ENCODE peak calls at places on chromosome 19, in six cellular contexts. F is H1, O is mesenchymal stem cell, T is IMR-90, J is H9, V is mesendoderm. C is an unnamed sample. For H3K79me1, the result is how much of the 10 kb centered on the place peaks cover.

GRCh38 chr19:15265849-15266248 is 33.6 kb upstream of the EPHX3 start:
- DNase-seq in F (no peak), J (no peak), O (no peak), T (peak), V (no peak), C (no peak)

GRCh38 chr19:45638930-45639729 is at the start of gene EML2:
- DNase-seq in V (peak), F (peak), T (no peak), O (peak), J (peak), C (peak)

GRCh38 chr19:30684613-30685012 is 312.4 kb downstream of the ZNF536 start:
- DNase-seq in V (no peak), O (no peak), T (no peak), J (no peak), F (no peak), C (no peak)

GRCh38 chr19:54430306-54431254 is 15.3 kb downstream of the TTYH1 start:
- DNase-seq in F (peak), V (peak), T (no peak), O (peak), J (peak), C (no peak)

GRCh38 chr19:50909240-50910070 is 1.7 kb downstream of the KLK4 start:
- DNase-seq in O (no peak), F (peak), V (peak), J (peak), T (no peak), C (peak)

GRCh38 chr19:21468791-21469190 is 36.6 kb upstream of the ZNF429 start:
- DNase-seq in V (peak), O (no peak), T (no peak), F (no peak), J (peak), C (no peak)

GRCh38 chr19:2945575-2946184 is 909 bp upstream of the ZNF77 start:
- DNase-seq in T (no peak), O (no peak), V (no peak), J (no peak), F (no peak), C (no peak)

GRCh38 chr19:12783226-12783848 is 7.9 kb upstream of the JUNB start:
- DNase-seq in J (no peak), V (no peak), O (peak), T (no peak), F (no peak), C (no peak)

GRCh38 chr19:55340144-55340783 is 588 bp downstream of the KMT5C start:
- DNase-seq in J (peak), F (no peak), V (peak), T (no peak), O (no peak), C (no peak)

GRCh38 chr19:54136086-54136863 is 1.3 kb upstream of the CNOT3 start:
- DNase-seq in V (peak), F (no peak), T (peak), O (no peak), J (no peak), C (no peak)

GRCh38 chr19:54434112-54434861 is 14.7 kb upstream of the LENG8 start:
- DNase-seq in T (no peak), V (no peak), O (no peak), F (no peak), J (no peak), C (no peak)

GRCh38 chr19:3316659-3317207 is 49.6 kb upstream of the NFIC start:
- DNase-seq in J (no peak), T (no peak), F (no peak), O (no peak), V (no peak), C (no peak)

GRCh38 chr19:38293281-38293680 is 10.8 kb upstream of the C19orf33 start:
- DNase-seq in O (no peak), F (no peak), V (no peak), J (no peak), T (no peak), C (no peak)

GRCh38 chr19:2960120-2960519 is 15.3 kb upstream of the ZNF77 start:
- DNase-seq in F (no peak), T (no peak), J (no peak), O (no peak), V (no peak), C (no peak)

GRCh38 chr19:41795031-41795461 is 1.3 kb upstream of the CEACAM3 start:
- DNase-seq in O (peak), T (peak), F (peak), J (peak), V (peak), C (peak)

GRCh38 chr19:2186071-2186846 is 22.5 kb downstream of the DOT1L start:
- DNase-seq in T (peak), F (no peak), V (peak), J (no peak), O (peak), C (no peak)

GRCh38 chr19:1644070-1644469 is 8.3 kb downstream of the TCF3 start:
- DNase-seq in J (no peak), F (no peak), O (no peak), V (no peak), T (no peak), C (no peak)

GRCh38 chr19:40811478-40812341 is 12.7 kb downstream of the EGLN2 start:
- DNase-seq in V (no peak), F (no peak), T (no peak), O (peak), J (peak), C (peak)

GRCh38 chr19:50384685-50385535 is 763 bp downstream of the POLD1 start:
- DNase-seq in O (peak), V (peak), T (peak), J (no peak), F (no peak), C (peak)

GRCh38 chr19:15101479-15102082 is 5.6 kb upstream of the SYDE1 start:
- DNase-seq in O (peak), J (peak), F (peak), T (peak), V (peak), C (no peak)

GRCh38 chr19:3094638-3095374 is 644 bp downstream of the GNA11 start:
- DNase-seq in O (peak), V (no peak), T (peak), J (no peak), F (no peak), C (no peak)

GRCh38 chr19:56958428-56958827 is 117.9 kb upstream of the PEG3 start:
- DNase-seq in F (no peak), V (peak), O (no peak), J (no peak), T (no peak), C (no peak)

GRCh38 chr19:1248454-1249297 is at the start of gene MIDN:
- DNase-seq in T (peak), V (peak), J (peak), F (peak), O (peak), C (no peak)

GRCh38 chr19:33727331-33728028 is 69.2 kb upstream of the KCTD15 start:
- DNase-seq in O (no peak), V (no peak), F (no peak), T (no peak), J (no peak), C (no peak)

GRCh38 chr19:13588953-13589833 is 82.9 kb upstream of the CACNA1A start:
- DNase-seq in V (peak), F (peak), J (peak), T (peak), O (peak), C (peak)

GRCh38 chr19:52094526-52094925 is 1.0 kb downstream of the ZNF841 start:
- DNase-seq in T (no peak), J (no peak), F (no peak), V (no peak), O (peak), C (no peak)

GRCh38 chr19:53553865-53554791 is 16.2 kb downstream of the ZNF331 start:
- DNase-seq in O (no peak), F (peak), V (no peak), T (peak), J (no peak), C (no peak)

GRCh38 chr19:53659292-53659691 is 27.5 kb downstream of the DPRX start:
- DNase-seq in V (peak), T (no peak), O (no peak), J (peak), F (peak), C (no peak)

GRCh38 chr19:33093420-33094210 is 12.6 kb downstream of the GPATCH1 start:
- DNase-seq in T (no peak), F (no peak), J (no peak), V (no peak), O (no peak), C (no peak)

GRCh38 chr19:41350735-41351338 is 2.9 kb downstream of the TGFB1 start:
- DNase-seq in J (peak), F (no peak), V (no peak), O (peak), T (peak), C (no peak)

GRCh38 chr19:58277197-58277596 is 1.6 kb upstream of the ZNF8 start:
- DNase-seq in V (no peak), J (no peak), O (no peak), T (no peak), F (no peak), C (no peak)

DNA sequence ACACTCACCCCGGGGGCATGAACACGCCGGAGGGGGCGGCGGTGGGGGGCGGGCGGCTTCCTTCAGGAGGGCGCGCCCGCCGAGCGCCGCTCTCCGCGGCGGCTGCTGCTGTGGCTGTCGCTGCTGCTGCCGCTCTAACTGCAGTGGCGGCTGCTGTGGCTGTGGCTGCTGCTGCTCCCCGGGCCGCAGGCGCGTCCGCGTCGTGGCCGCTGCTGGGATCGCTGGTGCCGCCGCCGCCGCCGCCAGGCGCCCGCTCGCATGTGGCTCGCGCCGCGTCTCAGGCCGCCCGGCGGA is at the start of gene BBC3:
- DNase-seq in V (no peak), F (no peak), O (no peak), J (no peak), T (no peak), C (no peak)
- H3K79me1 ChIP-seq in V (under half), F (under half), O (under half), J (under half), T (under half), C (under half)

DNA sequence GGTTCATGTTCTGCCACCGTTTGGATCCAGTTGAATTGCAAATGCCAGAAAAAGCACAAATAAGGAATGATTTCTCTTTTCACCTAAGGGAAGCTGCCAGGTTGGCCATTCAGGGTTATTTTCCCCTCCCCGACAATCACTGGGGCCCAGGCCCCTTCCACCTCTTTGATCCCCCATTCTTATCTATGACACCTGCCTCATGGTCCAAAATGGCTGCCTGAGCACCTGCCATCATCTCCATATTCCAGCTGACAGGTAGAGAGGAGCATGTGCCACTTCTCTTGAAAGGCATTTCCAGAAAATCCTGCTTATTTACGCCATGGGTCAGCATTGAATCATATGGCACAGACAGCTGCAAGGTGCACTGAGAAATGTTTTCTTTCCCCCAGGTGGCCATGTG is 15.7 kb downstream of the PTPRS start:
- DNase-seq in T (no peak), O (no peak), F (no peak), V (no peak), J (no peak), C (no peak)
- H2BK15ac ChIP-seq in T (no peak), O (no peak), F (no peak), V (no peak), J (no peak), C (no peak)

DNA sequence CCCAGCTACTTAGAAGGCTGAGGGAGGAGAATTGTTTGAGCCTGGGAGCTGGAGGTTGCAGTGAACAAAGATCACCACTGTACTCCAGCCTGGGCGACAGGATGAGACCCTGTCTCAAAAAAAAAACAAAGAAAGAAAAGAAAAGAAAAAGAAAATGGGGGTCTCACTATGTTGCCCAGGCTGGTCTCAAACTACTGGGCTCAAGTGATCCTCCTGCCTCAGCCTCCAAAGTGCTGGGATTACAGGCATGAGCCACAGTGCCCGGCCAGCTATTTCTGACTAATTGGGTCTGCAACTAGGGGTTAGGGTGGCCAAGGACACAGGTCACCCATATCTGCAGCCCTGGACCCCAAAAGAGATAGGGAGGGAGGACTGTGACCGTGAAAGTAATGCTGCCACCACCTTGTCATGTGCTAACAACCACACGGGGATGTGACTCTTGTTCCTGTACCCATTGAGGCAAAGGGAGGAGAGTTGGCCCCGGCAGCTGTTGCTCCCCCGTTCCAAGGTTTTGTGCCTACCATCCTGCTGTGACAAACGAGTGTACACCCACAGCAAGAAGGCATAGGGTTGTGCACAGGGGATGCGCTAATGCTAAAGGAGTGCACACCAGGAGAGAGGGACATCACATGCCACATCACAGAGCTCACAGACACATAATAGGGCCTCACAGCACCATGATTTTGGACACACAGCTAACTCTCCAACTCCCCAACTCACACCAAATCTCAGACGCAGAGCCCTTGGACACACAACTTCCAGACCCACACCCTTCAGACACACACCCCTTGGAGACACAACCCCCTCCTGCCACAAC is 619 bp downstream of the MEF2B start:
- DNase-seq in J (no peak), T (no peak), F (no peak), O (no peak), V (no peak), C (no peak)
- H3K9ac ChIP-seq in J (no peak), T (no peak), F (no peak), O (no peak), V (no peak), C (peak)

DNA sequence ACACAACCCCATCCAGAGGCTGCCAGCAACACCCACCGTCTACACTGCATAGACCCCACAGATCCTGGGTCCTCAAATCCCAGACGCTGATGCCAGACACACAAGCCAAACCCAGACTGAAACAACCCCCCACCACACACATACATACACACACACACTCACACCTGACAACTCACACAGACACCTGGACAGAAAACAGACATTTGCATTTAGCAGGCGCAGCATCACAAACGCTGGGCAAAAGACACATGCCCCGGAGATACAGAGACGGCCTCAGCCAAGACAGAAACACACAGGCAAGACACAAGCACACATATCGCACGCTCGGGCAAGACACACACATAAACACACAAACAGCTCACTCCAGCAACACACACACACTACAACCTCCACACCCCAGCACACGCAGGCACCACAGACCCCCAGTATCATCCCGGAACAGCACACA is 1.3 kb downstream of the BBC3 start:
- DNase-seq in F (no peak), T (peak), V (peak), O (peak), J (no peak), C (no peak)
- H3K79me1 ChIP-seq in F (under half), T (half or more), V (under half), O (under half), J (under half), C (under half)

GRCh38 chr19:10289836-10290438 is at the start of gene ICAM5:
- DNase-seq in V (no peak), O (no peak), T (peak), J (peak), F (no peak), C (no peak)

GRCh38 chr19:10290876-10291553 is 1.3 kb downstream of the ICAM5 start:
- DNase-seq in F (peak), V (peak), J (peak), O (peak), T (peak), C (no peak)

GRCh38 chr19:10288662-10289166 is 1.0 kb upstream of the ICAM5 start:
- DNase-seq in V (peak), F (peak), J (peak), T (peak), O (peak), C (no peak)

GRCh38 chr19:10290439-10290875 is 705 bp downstream of the ICAM5 start:
- DNase-seq in O (no peak), V (peak), F (peak), J (peak), T (peak), C (no peak)

GRCh38 chr19:10289167-10289835 is 451 bp upstream of the ICAM5 start:
- DNase-seq in F (peak), V (peak), T (peak), O (peak), J (peak), C (no peak)
- H2BK15ac ChIP-seq in F (no peak), V (no peak), T (peak), O (peak), J (no peak), C (no peak)

DNA sequence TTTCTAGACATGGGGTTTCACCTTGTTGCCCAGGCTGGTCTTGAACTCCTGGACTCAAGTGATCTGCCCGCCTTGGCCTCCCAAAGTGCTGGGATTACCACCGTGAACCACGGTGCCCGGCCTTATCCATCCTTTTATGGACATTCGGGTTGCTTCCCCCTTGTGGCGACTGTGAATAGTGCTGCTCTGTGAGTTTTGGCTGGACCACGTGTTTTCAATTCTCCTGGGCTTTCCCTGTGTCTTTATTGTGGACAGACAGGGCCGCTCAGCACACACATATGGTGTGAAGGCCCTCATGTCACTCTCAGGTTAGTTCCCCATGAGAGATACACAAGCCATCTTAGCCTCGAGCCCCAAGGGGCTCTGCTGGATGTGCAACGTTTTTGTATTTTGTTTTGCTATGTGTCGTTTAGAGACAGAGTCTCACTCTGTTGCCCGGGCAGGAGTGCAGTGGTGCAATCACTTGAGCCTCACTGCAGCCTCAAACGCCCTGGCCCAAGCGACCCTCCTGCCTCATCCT is 40.5 kb downstream of the MAU2 start:
- DNase-seq in V (peak), F (peak), O (peak), T (peak), J (peak), C (peak)
- H3K9ac ChIP-seq in V (peak), F (no peak), O (peak), T (no peak), J (no peak), C (no peak)

GRCh38 chr19:7480222-7480974 is 8.4 kb downstream of the PEX11G start:
- DNase-seq in O (no peak), V (peak), T (no peak), F (no peak), J (no peak), C (no peak)

GRCh38 chr19:7477758-7478157 is 11.1 kb downstream of the PEX11G start:
- DNase-seq in V (no peak), T (no peak), J (no peak), F (no peak), O (no peak), C (no peak)

GRCh38 chr19:7476941-7477494 is 11.8 kb downstream of the PEX11G start:
- DNase-seq in V (no peak), J (no peak), O (no peak), F (no peak), T (no peak), C (no peak)

GRCh38 chr19:7478173-7478842 is 10.5 kb downstream of the PEX11G start:
- DNase-seq in J (no peak), T (no peak), O (no peak), V (no peak), F (no peak), C (no peak)

GRCh38 chr19:7478843-7479227 is 10.0 kb downstream of the PEX11G start:
- DNase-seq in V (no peak), F (no peak), O (no peak), J (no peak), T (no peak), C (no peak)
- H3K79me1 ChIP-seq in V (under half), F (under half), O (under half), J (under half), T (under half), C (under half)

DNA sequence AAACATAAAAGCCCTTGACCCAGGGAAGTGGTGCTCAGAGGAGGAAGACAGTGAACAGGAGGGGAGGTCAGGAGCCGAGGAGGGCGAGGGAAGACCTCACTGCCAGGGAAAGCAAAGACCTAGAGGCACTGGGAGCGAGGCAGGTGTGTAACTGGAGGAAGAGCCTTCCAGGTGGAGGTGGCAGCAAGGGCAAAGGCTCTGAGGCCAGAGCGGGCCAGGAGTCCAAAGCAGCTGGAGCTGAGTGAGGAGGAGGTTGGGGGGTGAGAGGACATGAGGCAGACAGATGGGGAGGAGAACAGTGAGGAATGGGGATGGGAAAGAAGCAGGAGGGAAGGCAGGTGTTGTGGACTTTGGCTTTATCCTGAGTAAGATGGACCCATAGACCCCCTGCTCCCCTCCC is 3.7 kb downstream of the UPK1A start:
- DNase-seq in O (no peak), V (no peak), T (no peak), J (no peak), F (no peak), C (no peak)
- H2BK15ac ChIP-seq in O (no peak), V (no peak), T (no peak), J (no peak), F (no peak), C (no peak)

C was measured in neuronal stem cell.